ENCODE peak calls at places on chromosomes 5 and 9, in seven cellular contexts. A, S, U, P, M, R and G are unnamed samples. For H3K4me1, the result is how much of the 10 kb centered on the place peaks cover.

GRCh38 chr5:150222906-150223305 is 33.0 kb downstream of the SLC6A7 start:
- DNase-seq in M (no peak), U (no peak), R (no peak), S (no peak), A (no peak), P (no peak), G (no peak)

GRCh38 chr5:122007445-122008010 is 45.8 kb downstream of the SRFBP1 start:
- DNase-seq in U (no peak), S (no peak), A (peak), P (no peak), M (no peak), R (no peak), G (no peak)

GRCh38 chr9:76223749-76224340 is 170.4 kb downstream of the RFK start:
- DNase-seq in U (no peak), A (peak), R (no peak), M (no peak), P (no peak), S (no peak), G (no peak)

GRCh38 chr5:109866051-109866450 is 176.3 kb downstream of the MAN2A1 start:
- DNase-seq in A (no peak), P (no peak), M (no peak), R (no peak), U (no peak), S (no peak), G (no peak)

GRCh38 chr9:104993291-104993963 is 65.5 kb upstream of the ABCA1 start:
- DNase-seq in S (no peak), R (no peak), M (peak), U (peak), P (peak), A (peak), G (peak)

GRCh38 chr5:1824109-1824821 is 23.1 kb downstream of the NDUFS6 start:
- DNase-seq in A (no peak), R (no peak), U (no peak), S (no peak), P (no peak), M (no peak), G (no peak)

GRCh38 chr9:69818946-69819345 is 1.7 kb upstream of the CFAP95 start:
- DNase-seq in A (no peak), M (no peak), R (no peak), S (no peak), P (no peak), U (no peak), G (no peak)

GRCh38 chr9:115524467-115525059 is 406.6 kb upstream of the TNC start:
- DNase-seq in M (no peak), R (peak), P (peak), A (peak), S (peak), U (peak), G (no peak)

GRCh38 chr5:71573611-71574010 is 13.5 kb upstream of the MCCC2 start:
- DNase-seq in U (peak), M (no peak), P (no peak), S (no peak), A (no peak), R (no peak), G (peak)

GRCh38 chr5:57368010-57368409 is 114.6 kb downstream of the ACTBL2 start:
- DNase-seq in S (peak), R (no peak), M (no peak), P (no peak), A (no peak), U (no peak), G (no peak)

GRCh38 chr9:124616961-124617360 is 109.8 kb upstream of the NR5A1 start:
- DNase-seq in U (no peak), M (no peak), P (no peak), S (peak), R (no peak), A (no peak), G (no peak)

GRCh38 chr9:99451121-99451606 is 229.1 kb downstream of the SEC61B start:
- DNase-seq in R (no peak), S (no peak), M (peak), P (no peak), A (peak), U (peak), G (peak)

GRCh38 chr9:134455951-134456739 is 129.9 kb downstream of the RXRA start:
- DNase-seq in U (no peak), P (peak), R (peak), A (no peak), M (peak), S (peak), G (peak)

GRCh38 chr5:154190652-154191304 is at the start of gene GALNT10:
- DNase-seq in S (peak), R (peak), M (peak), A (no peak), P (no peak), U (peak), G (peak)

GRCh38 chr9:120433701-120434100 is 146.3 kb downstream of the CDK5RAP2 start:
- DNase-seq in P (no peak), R (no peak), M (no peak), S (no peak), U (no peak), A (no peak), G (no peak)

GRCh38 chr5:59661939-59662615 is 231.4 kb downstream of the PDE4D start:
- DNase-seq in R (no peak), P (no peak), A (peak), S (no peak), M (no peak), U (peak), G (no peak)

GRCh38 chr5:168579987-168580508 is 880 bp upstream of the PANK3 start:
- DNase-seq in U (no peak), S (no peak), M (no peak), A (peak), P (no peak), R (no peak), G (no peak)

GRCh38 chr5:116959843-116960242 is 385.2 kb upstream of the SEMA6A start:
- DNase-seq in P (no peak), M (no peak), U (no peak), A (no peak), R (no peak), S (no peak), G (no peak)

GRCh38 chr5:138668451-138668850 is 84.8 kb upstream of the CTNNA1 start:
- DNase-seq in R (no peak), A (no peak), P (no peak), S (no peak), U (peak), M (peak), G (no peak)

GRCh38 chr9:133372144-133372543 is 3.7 kb downstream of the SURF4 start:
- DNase-seq in R (no peak), P (no peak), U (no peak), S (no peak), A (no peak), M (no peak), G (no peak)

GRCh38 chr5:64958757-64959391 is 190.1 kb downstream of the CWC27 start:
- DNase-seq in M (no peak), A (no peak), U (peak), R (no peak), P (peak), S (peak), G (no peak)

GRCh38 chr5:73030995-73031394 is 75.2 kb downstream of the FCHO2 start:
- DNase-seq in U (peak), R (no peak), M (no peak), A (peak), S (peak), P (no peak), G (no peak)

GRCh38 chr5:181281077-181281983 is 20.4 kb upstream of the TRIM52 start:
- DNase-seq in U (peak), S (no peak), P (no peak), M (no peak), R (no peak), A (peak), G (no peak)

GRCh38 chr9:121288874-121289553 is 21.1 kb downstream of the GSN start:
- DNase-seq in A (peak), P (peak), S (peak), M (peak), R (peak), U (peak), G (no peak)

GRCh38 chr9:77648458-77649108 is 461 bp upstream of the GNA14 start:
- DNase-seq in P (no peak), R (peak), A (peak), U (peak), M (peak), S (no peak), G (peak)

GRCh38 chr5:179176571-179177230 is 116.5 kb downstream of the ZNF354C start:
- DNase-seq in A (no peak), S (no peak), P (no peak), U (no peak), R (no peak), M (no peak), G (no peak)

GRCh38 chr9:137085918-137086530 is 761 bp upstream of the MAN1B1 start:
- DNase-seq in R (no peak), S (no peak), U (peak), A (peak), M (peak), P (no peak), G (peak)

GRCh38 chr9:135908334-135909204 is 1.2 kb upstream of the CAMSAP1 start:
- DNase-seq in M (no peak), A (no peak), P (no peak), S (no peak), U (no peak), R (no peak), G (no peak)

GRCh38 chr5:78245126-78245525 is 49.4 kb downstream of the AP3B1 start:
- DNase-seq in P (no peak), M (no peak), U (peak), S (no peak), R (no peak), A (no peak), G (no peak)

GRCh38 chr5:170642776-170643436 is 139.1 kb downstream of the KCNIP1 start:
- DNase-seq in S (no peak), R (no peak), U (no peak), A (peak), M (no peak), P (no peak), G (no peak)

GRCh38 chr5:74017786-74018211 is 391.8 kb downstream of the ARHGEF28 start:
- DNase-seq in U (no peak), A (peak), S (peak), P (peak), R (peak), M (no peak), G (no peak)

GRCh38 chr9:120303519-120303918 is 276.4 kb downstream of the CDK5RAP2 start:
- DNase-seq in A (no peak), P (no peak), S (no peak), U (no peak), M (no peak), R (no peak), G (peak)

GRCh38 chr5:138793481-138794010 is 40.3 kb downstream of the CTNNA1 start:
- DNase-seq in U (no peak), M (no peak), A (no peak), S (peak), R (no peak), P (no peak), G (no peak)

GRCh38 chr5:112217847-112218579 is 201.1 kb downstream of the EPB41L4A start:
- DNase-seq in R (no peak), P (no peak), U (no peak), S (peak), M (no peak), A (no peak), G (no peak)

GRCh38 chr5:87122171-87122977 is 145.3 kb upstream of the RASA1 start:
- DNase-seq in P (no peak), S (peak), R (no peak), M (no peak), U (no peak), A (no peak), G (no peak)

GRCh38 chr5:87119588-87119987 is 148.1 kb upstream of the RASA1 start:
- DNase-seq in A (no peak), S (no peak), R (no peak), P (no peak), U (no peak), M (no peak), G (no peak)

GRCh38 chr5:87125796-87126195 is 141.9 kb upstream of the RASA1 start:
- DNase-seq in U (no peak), M (no peak), P (no peak), A (no peak), S (no peak), R (no peak), G (no peak)

GRCh38 chr5:87120518-87121314 is 147.0 kb upstream of the RASA1 start:
- DNase-seq in M (no peak), A (no peak), S (peak), P (no peak), U (no peak), R (no peak), G (no peak)

GRCh38 chr5:87121315-87122170 is 146.1 kb upstream of the RASA1 start:
- DNase-seq in M (no peak), R (no peak), P (no peak), S (peak), U (no peak), A (no peak), G (no peak)
- H3K4me1 ChIP-seq in M (under half), R (under half), P (under half), S (under half), U (under half), A (under half), G (under half)

DNA sequence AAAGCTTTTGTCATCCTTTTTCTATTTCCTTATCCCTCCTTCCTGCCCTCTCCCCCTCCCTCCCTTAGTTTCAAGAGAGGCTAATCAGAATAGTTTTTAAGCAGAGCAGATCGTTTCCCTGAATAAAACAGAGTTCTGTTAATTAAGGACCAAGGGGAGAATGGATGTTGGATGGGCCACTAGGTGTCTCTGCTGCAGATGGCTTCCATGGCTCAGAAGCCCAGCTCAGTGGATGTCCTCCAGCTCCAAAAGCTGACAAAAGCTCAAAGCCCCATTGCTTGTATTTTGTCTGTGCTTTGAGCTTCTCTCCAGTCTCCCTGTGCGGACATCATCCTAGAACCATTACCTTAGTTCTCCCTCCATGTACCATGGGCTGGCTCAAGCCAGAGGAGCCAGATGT is 21.0 kb upstream of the NPR3 start:
- DNase-seq in A (peak), M (no peak), R (no peak), S (peak), P (no peak), U (no peak), G (no peak)
- TF ChIP-seq CTCF in A (peak), M (no peak), R (no peak), S (peak), P (no peak), U (peak), G (no peak)

GRCh38 chr9:112021742-112022141 is 125.1 kb downstream of the UGCG start:
- DNase-seq in P (no peak), M (no peak), S (no peak), U (no peak), A (peak), R (no peak), G (no peak)
- H3K27ac ChIP-seq in P (no peak), M (no peak), S (no peak), U (no peak), A (no peak), R (no peak), G (no peak)

GRCh38 chr5:36657563-36657995 is 51.2 kb downstream of the SLC1A3 start:
- DNase-seq in A (no peak), U (no peak), R (peak), M (peak), P (peak), S (peak), G (peak)

GRCh38 chr5:36660397-36661049 is 54.1 kb downstream of the SLC1A3 start:
- DNase-seq in R (no peak), P (no peak), U (no peak), S (no peak), A (no peak), M (no peak), G (no peak)

GRCh38 chr5:36659406-36659805 is 53.0 kb downstream of the SLC1A3 start:
- DNase-seq in S (no peak), U (no peak), M (no peak), A (no peak), R (no peak), P (no peak), G (no peak)

GRCh38 chr5:36656556-36656955 is 50.1 kb downstream of the SLC1A3 start:
- DNase-seq in A (no peak), P (no peak), S (no peak), U (no peak), R (no peak), M (no peak), G (no peak)

DNA sequence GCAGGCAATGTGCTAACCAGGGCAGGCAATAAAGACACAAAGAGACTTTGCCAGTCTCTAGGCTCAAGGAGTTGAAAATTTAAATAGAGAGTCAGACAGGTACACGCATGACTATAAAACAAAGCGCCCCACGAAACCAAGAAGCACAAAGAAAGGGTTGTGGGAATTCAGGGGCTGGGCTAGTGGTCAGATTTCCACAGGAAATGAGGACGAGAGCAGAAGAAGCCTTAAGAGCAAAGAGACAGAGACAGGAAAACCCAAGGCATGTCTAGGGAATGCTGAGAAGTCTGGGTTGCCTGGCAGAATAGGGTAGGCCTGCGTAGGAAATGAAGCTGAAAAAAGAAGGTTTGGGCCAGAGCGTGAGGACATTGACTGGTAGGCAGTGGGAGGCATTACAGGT is 51.6 kb downstream of the SLC1A3 start:
- DNase-seq in A (no peak), M (no peak), S (no peak), R (no peak), U (no peak), P (no peak), G (no peak)
- H3K4me1 ChIP-seq in A (under half), M (half or more), S (under half), R (under half), U (under half), P (under half), G (under half)

DNA sequence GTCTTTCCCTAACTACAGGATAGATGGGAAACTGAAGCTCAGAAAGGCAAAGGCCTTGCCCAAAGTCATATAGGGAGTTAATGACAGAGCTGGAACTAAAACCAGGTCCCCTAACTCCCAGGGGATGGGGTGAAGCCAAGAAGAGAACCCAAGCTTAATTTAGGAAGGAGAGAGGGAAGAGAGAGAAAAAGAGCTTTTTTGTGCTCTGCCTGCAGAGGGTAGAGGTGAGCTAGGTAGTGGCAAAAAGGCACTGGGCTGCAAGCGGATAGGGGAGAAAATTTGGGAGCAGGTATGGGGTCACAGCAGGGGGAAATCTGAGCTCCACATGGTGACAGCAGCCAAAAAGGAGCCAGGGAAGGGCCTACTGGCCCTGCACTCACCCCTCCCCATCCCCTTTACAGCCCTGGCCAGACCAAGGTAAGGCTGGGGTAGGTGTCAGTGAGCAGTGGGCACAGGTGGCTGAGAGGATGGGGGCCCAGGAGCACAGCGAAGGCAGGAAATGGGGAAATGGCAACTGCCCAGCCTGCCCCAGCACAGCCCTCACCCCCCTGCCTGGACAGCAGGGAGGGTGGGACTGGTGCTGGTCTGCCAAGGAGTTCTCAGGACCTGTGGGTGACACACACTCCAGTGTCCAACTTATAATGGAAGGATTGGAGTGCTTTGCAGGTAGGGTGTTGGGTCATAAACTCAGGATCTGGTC is 3.3 kb downstream of the ENHO start:
- DNase-seq in A (no peak), P (no peak), R (no peak), S (no peak), U (no peak), M (no peak), G (no peak)
- TF ChIP-seq CTCF in A (peak), P (no peak), R (no peak), S (no peak), U (no peak), M (no peak), G (no peak)

GRCh38 chr5:137206030-137206715 is 293.0 kb downstream of the SPOCK1 start:
- DNase-seq in A (no peak), S (peak), R (no peak), M (no peak), U (peak), P (no peak), G (peak)

GRCh38 chr5:137212471-137212870 is 286.7 kb downstream of the SPOCK1 start:
- DNase-seq in U (no peak), M (no peak), S (no peak), A (no peak), P (no peak), R (no peak), G (no peak)

GRCh38 chr5:137207023-137207760 is 291.9 kb downstream of the SPOCK1 start:
- DNase-seq in A (no peak), P (no peak), U (peak), R (no peak), M (no peak), S (no peak), G (no peak)

GRCh38 chr5:137205237-137205636 is 293.9 kb downstream of the SPOCK1 start:
- DNase-seq in R (no peak), S (no peak), P (no peak), U (no peak), A (no peak), M (no peak), G (no peak)

GRCh38 chr5:137209232-137209810 is 289.8 kb downstream of the SPOCK1 start:
- DNase-seq in A (no peak), M (no peak), R (no peak), P (no peak), U (no peak), S (no peak), G (no peak)
- H3K27ac ChIP-seq in A (no peak), M (no peak), R (peak), P (no peak), U (no peak), S (no peak), G (no peak)

GRCh38 chr9:37996812-37997202 is 72.2 kb downstream of the SHB start:
- DNase-seq in P (no peak), R (no peak), A (no peak), M (no peak), U (no peak), S (no peak), G (no peak)

GRCh38 chr9:37999501-38000189 is 69.4 kb downstream of the SHB start:
- DNase-seq in P (no peak), U (no peak), S (peak), R (no peak), A (no peak), M (no peak), G (no peak)

GRCh38 chr9:37998881-37999311 is 70.1 kb downstream of the SHB start:
- DNase-seq in S (peak), U (no peak), M (peak), P (no peak), R (no peak), A (no peak), G (no peak)

GRCh38 chr9:37996050-37996811 is 72.8 kb downstream of the SHB start:
- DNase-seq in S (no peak), P (no peak), R (no peak), A (no peak), U (peak), M (no peak), G (no peak)

GRCh38 chr9:37997636-37998374 is 71.2 kb downstream of the SHB start:
- DNase-seq in P (no peak), S (no peak), R (peak), M (no peak), A (no peak), U (peak), G (no peak)
- H3K4me1 ChIP-seq in P (under half), S (half or more), R (under half), M (half or more), A (under half), U (half or more), G (under half)